ENCODE peak calls at places on chromosomes 13 and 19, in five cellular contexts. J, E, F, Z and X are unnamed samples.

GRCh38 chr19:14871619-14872230 is 14.2 kb downstream of the OR7A17 start:
- DNase-seq in Z (no peak), J (no peak), E (peak; percentile 7), F (no peak), X (no peak)

GRCh38 chr13:45332831-45333219 is 8.2 kb downstream of the TPT1 start:
- DNase-seq in F (no peak), E (no peak), J (no peak), Z (no peak), X (no peak)

GRCh38 chr13:94595006-94595942 is 678 bp downstream of the TGDS start:
- DNase-seq in J (no peak), E (peak; percentile 11), Z (no peak), F (no peak), X (no peak)

GRCh38 chr13:41668130-41668757 is 210.9 kb downstream of the RGCC start:
- DNase-seq in Z (peak; percentile 46), J (no peak), F (peak; percentile 70), E (peak; percentile 55), X (peak; percentile 64)

GRCh38 chr19:50921391-50922315 is 10.5 kb upstream of the KLK4 start:
- DNase-seq in Z (no peak), J (no peak), F (peak; percentile 31), E (no peak), X (no peak)

GRCh38 chr13:43933378-43933777 is 53.7 kb downstream of the LACC1 start:
- DNase-seq in E (no peak), J (no peak), Z (no peak), F (no peak), X (peak; percentile 44)

GRCh38 chr19:996051-996838 is 4.0 kb upstream of the GRIN3B start:
- DNase-seq in F (no peak), J (no peak), Z (no peak), E (no peak), X (no peak)

GRCh38 chr19:47226426-47227346 is 4.3 kb downstream of the BBC3 start:
- DNase-seq in Z (peak; percentile 94), J (peak; percentile 91), E (peak; percentile 84), F (peak; percentile 93), X (peak; percentile 75)

GRCh38 chr19:46787331-46788100 is 878 bp downstream of the SLC1A5 start:
- DNase-seq in J (no peak), E (peak; percentile 86), F (peak; percentile 85), Z (peak; percentile 69), X (no peak)

GRCh38 chr13:42401376-42401775 is 129.4 kb downstream of the AKAP11 start:
- DNase-seq in J (no peak), E (no peak), F (no peak), Z (no peak), X (no peak)

GRCh38 chr13:109706015-109706715 is 80.2 kb downstream of the IRS2 start:
- DNase-seq in F (no peak), E (no peak), J (no peak), Z (no peak), X (no peak)
- H3K4me3 ChIP-seq in F (no peak overlapping the region), E (no peak overlapping the region), J (no peak overlapping the region), Z (no peak overlapping the region), X (no peak overlapping the region)

GRCh38 chr19:4051175-4052101 is 15.3 kb downstream of the ZBTB7A start:
- DNase-seq in Z (no peak), E (no peak), J (no peak), F (no peak), X (no peak)
- TF ChIP-seq CTCF in Z (no peak), E (no peak), J (no peak), F (no peak), X (no peak)

DNA sequence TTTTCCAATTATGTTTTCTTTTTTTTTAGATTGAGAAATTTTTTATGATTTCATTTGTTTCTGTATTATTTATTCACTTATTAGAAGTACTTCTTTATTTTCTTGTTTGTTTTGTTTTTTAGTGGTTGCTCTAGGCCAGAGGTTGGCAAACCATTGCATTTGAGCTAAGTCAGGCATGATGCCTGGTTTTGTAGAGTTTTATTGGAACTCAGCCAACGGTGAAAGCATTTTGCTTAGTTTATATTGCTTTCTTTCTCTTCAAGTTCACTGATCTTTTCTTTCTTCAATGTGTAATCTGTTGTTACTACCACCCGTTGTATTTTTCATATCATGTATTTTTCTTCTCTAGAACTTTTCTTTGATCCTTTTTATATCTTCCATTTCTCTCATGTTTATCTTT is 19.7 kb downstream of the ZNF567 start:
- DNase-seq in E (no peak), J (no peak), F (no peak), Z (no peak), X (no peak)
- H3K4me3 ChIP-seq in E (no peak overlapping the region), J (no peak overlapping the region), F (no peak overlapping the region), Z (no peak overlapping the region), X (no peak overlapping the region)

GRCh38 chr19:44752123-44752815 is 3.8 kb downstream of the BCL3 start:
- DNase-seq in J (no peak), Z (no peak), F (no peak), E (no peak), X (no peak)

GRCh38 chr19:44754743-44755066 is 6.2 kb downstream of the BCL3 start:
- DNase-seq in E (no peak), J (no peak), F (no peak), Z (no peak), X (no peak)

GRCh38 chr19:44753932-44754742 is 5.6 kb downstream of the BCL3 start:
- DNase-seq in F (peak; percentile 95), Z (peak; percentile 98), J (peak; percentile 97), E (peak; percentile 82), X (no peak)

GRCh38 chr19:44753619-44753931 is 5.1 kb downstream of the BCL3 start:
- DNase-seq in J (no peak), E (no peak), Z (no peak), F (no peak), X (no peak)

GRCh38 chr19:44752816-44753618 is 4.5 kb downstream of the BCL3 start:
- DNase-seq in J (peak; percentile 95), E (peak; percentile 93), Z (peak; percentile 97), F (peak; percentile 93), X (peak; percentile 93)
- TF ChIP-seq CTCF in J (no peak), E (no peak), Z (no peak), F (no peak), X (no peak)

GRCh38 chr19:34359140-34359953 is 5.6 kb upstream of the GPI start:
- DNase-seq in J (peak; percentile 95), Z (peak; percentile 98), F (peak; percentile 97), E (peak; percentile 100), X (peak; percentile 96)

GRCh38 chr19:34357431-34357830 is 7.6 kb upstream of the GPI start:
- DNase-seq in F (no peak), J (no peak), E (no peak), Z (no peak), X (no peak)

GRCh38 chr19:34360354-34360909 is 4.6 kb upstream of the GPI start:
- DNase-seq in Z (no peak), J (no peak), F (no peak), E (no peak), X (no peak)

GRCh38 chr19:34362679-34363069 is 2.3 kb upstream of the GPI start:
- DNase-seq in J (no peak), E (no peak), Z (no peak), F (no peak), X (no peak)

DNA sequence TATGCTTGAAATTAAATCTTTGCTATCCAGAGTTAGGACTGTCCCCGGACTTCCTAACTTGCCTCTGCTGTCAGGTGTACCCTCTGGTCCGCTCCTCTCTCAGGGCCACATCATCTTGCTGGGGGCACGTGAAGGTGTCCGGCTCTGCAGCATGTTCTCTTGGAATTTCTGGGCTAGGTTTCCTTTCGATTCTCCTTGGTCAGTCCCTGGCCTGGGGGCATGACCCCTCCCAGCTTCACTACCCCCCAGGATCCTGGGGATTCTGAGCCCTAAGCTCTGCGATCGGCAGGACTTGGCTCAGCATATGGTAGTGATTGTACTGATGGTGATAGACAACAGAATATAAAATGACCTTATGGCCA is 5.1 kb upstream of the GPI start:
- DNase-seq in J (no peak), E (no peak), F (no peak), Z (no peak), X (no peak)
- H3K4me3 ChIP-seq in J (peak overlapping the region; percentile 49), E (peak overlapping the region; percentile 47), F (peak overlapping the region; percentile 57), Z (peak overlapping the region; percentile 69), X (peak overlapping the region; percentile 62)

DNA sequence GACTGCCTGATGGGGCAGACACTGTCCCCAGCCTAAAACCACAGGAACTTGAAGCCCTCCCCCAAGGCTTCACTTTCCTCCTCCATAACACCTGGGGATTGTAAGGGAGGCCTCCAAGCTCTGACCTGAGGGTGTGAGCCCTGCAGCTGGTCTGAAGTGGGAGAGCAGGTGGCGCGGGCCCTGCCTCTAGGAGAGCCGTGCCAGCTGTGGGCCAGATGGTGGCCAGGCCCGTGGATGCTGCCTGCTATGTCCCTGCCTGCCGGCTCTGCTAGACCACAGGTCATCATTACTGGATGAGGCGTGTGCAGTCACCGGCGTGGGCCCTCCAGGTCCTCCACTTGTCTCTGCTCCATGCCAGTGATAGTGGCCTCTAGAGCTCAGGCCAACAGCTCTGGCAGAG is 3.5 kb upstream of the KLHL26 start:
- DNase-seq in J (no peak), F (no peak), Z (no peak), E (no peak), X (no peak)
- TF ChIP-seq CTCF in J (no peak), F (no peak), Z (no peak), E (no peak), X (no peak)

DNA sequence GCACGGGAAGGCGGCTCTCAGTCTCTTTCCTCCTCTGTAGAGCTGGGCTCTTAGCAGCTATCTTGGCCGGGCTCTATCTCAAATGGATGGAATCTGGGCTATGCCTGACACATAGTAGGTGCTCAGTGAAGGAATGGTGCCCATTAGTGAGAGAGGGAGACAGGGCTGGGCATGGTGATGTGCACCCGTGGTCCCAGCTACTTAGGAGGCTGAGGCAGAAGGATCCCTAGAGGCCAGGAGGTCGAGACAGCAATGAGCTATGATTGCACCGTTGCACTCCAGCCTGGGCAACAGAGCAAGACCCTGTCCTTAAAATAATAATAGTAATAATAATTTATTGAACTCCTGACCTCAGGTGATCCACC is 14.7 kb downstream of the KLF2 start:
- DNase-seq in F (no peak), J (no peak), E (no peak), Z (no peak), X (no peak)
- H3K4me3 ChIP-seq in F (no peak overlapping the region), J (no peak overlapping the region), E (no peak overlapping the region), Z (no peak overlapping the region), X (no peak overlapping the region)

DNA sequence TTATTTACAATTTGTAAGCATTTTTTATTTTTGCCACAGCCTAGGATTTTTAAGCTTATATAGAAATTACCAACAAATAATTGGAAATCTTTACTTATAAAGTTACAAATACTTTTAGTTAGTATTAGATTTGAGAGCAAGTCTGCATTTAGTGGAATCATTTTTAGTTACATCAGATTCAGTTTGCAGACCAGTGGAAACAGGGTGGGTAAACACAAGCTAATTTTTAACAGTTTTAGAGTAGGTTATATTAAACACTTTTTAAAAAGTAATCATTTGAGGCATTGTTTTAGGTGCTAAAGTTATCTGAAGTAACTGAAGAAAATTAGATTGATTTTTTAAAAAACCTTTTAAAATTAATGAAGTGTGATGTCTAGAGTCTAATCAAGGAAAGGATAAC is 66.3 kb downstream of the NDFIP2 start:
- DNase-seq in Z (no peak), J (no peak), F (no peak), E (no peak), X (no peak)
- TF ChIP-seq CTCF in Z (no peak), J (no peak), F (no peak), E (no peak), X (no peak)

GRCh38 chr13:112606125-112607001 is 18.4 kb upstream of the TUBGCP3 start:
- DNase-seq in J (peak; percentile 94), F (peak; percentile 96), Z (peak; percentile 95), E (peak; percentile 53), X (peak; percentile 44)
- H3K4me3 ChIP-seq in J (peak overlapping the region; percentile 47), F (peak overlapping the region; percentile 55), Z (peak overlapping the region; percentile 61), E (peak overlapping the region; percentile 47), X (peak overlapping the region; percentile 52)